ENCODE peak calls at places on chromosomes 11 and 22, in seven cellular contexts. I is IMR-90, U is trophoblast cell, T is mesenchymal stem cell, W is neuronal stem cell, P is mesendoderm, C is H1. O is an unnamed sample.

GRCh38 chr22:46471901-46472721 is 65.3 kb downstream of the CELSR1 start:
- DNase-seq in I (no peak), T (no peak), P (no peak), U (no peak), W (no peak), C (no peak), O (no peak)

GRCh38 chr11:80317612-80318011 is 876.8 kb upstream of the TENM4 start:
- DNase-seq in I (no peak), C (no peak), W (no peak), U (no peak), T (no peak), P (no peak), O (no peak)

GRCh38 chr22:38729946-38730345 is 24.2 kb downstream of the GTPBP1 start:
- DNase-seq in I (no peak), C (no peak), P (no peak), U (no peak), W (no peak), T (no peak), O (no peak)

GRCh38 chr22:38953577-38954413 is 3.6 kb upstream of the APOBEC3A start:
- DNase-seq in P (no peak), I (no peak), U (peak; percentile 59), C (no peak), T (peak; percentile 7), W (no peak), O (no peak)

GRCh38 chr11:69241844-69242582 is 51.9 kb upstream of the MYEOV start:
- DNase-seq in P (no peak), I (no peak), U (no peak), T (no peak), C (no peak), W (no peak), O (no peak)

GRCh38 chr11:101336858-101337257 is 207.2 kb upstream of the PGR start:
- DNase-seq in W (no peak), U (no peak), P (no peak), I (no peak), T (no peak), C (no peak), O (no peak)

GRCh38 chr11:126839496-126839895 is 161.1 kb downstream of the KIRREL3 start:
- DNase-seq in T (no peak), I (no peak), U (no peak), P (no peak), W (no peak), C (no peak), O (no peak)

GRCh38 chr22:28230682-28231081 is 311.6 kb upstream of the PITPNB start:
- DNase-seq in C (no peak), I (peak; percentile 18), P (no peak), W (no peak), U (no peak), T (no peak), O (no peak)

GRCh38 chr11:76654310-76654851 is 16.2 kb downstream of the LRRC32 start:
- DNase-seq in W (no peak), U (no peak), T (peak; percentile 85), C (no peak), P (peak; percentile 48), I (peak; percentile 97), O (peak; percentile 15)

GRCh38 chr11:59012106-59012941 is 73.0 kb downstream of the GLYATL1 start:
- DNase-seq in T (no peak), W (no peak), I (no peak), P (peak; percentile 0), C (no peak), U (no peak), O (no peak)
- H2BK120ac ChIP-seq in T (no peak overlapping the region), W (no peak overlapping the region), I (no peak overlapping the region), P (no peak overlapping the region), C (no peak overlapping the region), U (no peak overlapping the region), O (no peak overlapping the region)

GRCh38 chr11:121393855-121394254 is 58.3 kb upstream of the SORL1 start:
- DNase-seq in W (no peak), P (no peak), T (no peak), I (no peak), U (no peak), C (no peak), O (no peak)
- H2BK120ac ChIP-seq in W (no peak overlapping the region), P (no peak overlapping the region), T (no peak overlapping the region), I (no peak overlapping the region), U (no peak overlapping the region), C (no peak overlapping the region), O (no peak overlapping the region)

GRCh38 chr11:73430326-73430725 is 54.1 kb downstream of the RELT start:
- DNase-seq in U (no peak), W (no peak), P (peak; percentile 35), C (no peak), I (no peak), T (no peak), O (no peak)
- H2BK120ac ChIP-seq in U (no peak overlapping the region), W (no peak overlapping the region), P (no peak overlapping the region), C (no peak overlapping the region), I (no peak overlapping the region), T (no peak overlapping the region), O (no peak overlapping the region)

DNA sequence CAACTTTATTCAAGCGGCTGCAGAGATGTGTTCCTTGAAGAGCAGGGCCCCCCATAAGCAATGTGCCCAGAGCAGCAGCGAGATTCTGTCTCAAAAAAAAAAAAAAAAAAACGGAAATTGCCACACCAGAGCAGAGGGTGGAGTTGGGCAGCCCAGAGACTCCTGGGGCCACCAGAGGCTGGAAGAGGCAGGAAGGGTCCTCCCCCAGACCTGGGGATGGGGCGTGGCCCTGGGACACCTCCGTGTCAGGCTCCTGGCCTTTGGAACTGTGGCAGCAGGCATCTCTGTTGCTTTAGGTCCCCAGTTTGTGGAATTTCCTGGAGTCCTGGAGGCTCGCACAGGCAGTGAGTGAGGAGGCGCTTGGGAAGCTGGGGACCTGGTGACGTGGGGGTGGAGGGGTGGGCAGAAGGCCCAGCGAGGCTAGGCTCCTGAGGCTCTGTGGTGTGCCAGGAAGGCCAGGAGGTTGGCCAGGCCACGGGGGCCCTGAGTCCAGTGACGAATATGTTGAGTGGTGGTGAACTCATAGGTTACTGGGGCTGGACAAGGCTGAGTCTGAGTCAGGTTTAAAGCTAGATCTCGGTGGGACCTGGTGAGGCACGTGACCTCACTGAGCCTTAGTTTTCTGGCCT is 735.6 kb downstream of the BRD1 start:
- DNase-seq in I (no peak), P (peak; percentile 19), C (no peak), U (no peak), T (no peak), W (no peak), O (no peak)
- H2BK120ac ChIP-seq in I (no peak overlapping the region), P (no peak overlapping the region), C (no peak overlapping the region), U (no peak overlapping the region), T (no peak overlapping the region), W (no peak overlapping the region), O (no peak overlapping the region)

DNA sequence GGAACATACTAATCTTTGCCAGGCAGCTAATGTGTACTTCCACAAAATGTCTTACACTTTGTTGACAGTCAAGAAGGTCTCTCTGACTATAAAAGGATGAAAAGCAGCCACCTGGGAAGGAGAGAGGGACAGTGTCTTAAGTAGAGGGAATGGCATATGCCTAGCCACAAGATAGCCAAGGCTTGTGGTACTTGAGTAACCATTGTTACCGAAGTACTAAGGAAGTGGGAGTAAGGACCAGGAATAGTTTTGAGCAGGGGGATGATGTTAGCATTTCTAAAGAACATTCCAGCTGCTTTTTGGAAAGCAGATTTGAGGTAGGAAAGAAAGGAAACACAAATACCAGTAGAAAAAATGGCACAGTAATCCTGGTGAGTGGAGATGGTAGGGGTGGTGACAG is 3.4 kb downstream of the TMEM126A start:
- DNase-seq in W (no peak), I (no peak), T (no peak), C (no peak), U (no peak), P (no peak), O (no peak)
- H2BK120ac ChIP-seq in W (no peak overlapping the region), I (no peak overlapping the region), T (no peak overlapping the region), C (no peak overlapping the region), U (no peak overlapping the region), P (no peak overlapping the region), O (no peak overlapping the region)

GRCh38 chr11:7454854-7455253 is 30.5 kb upstream of the OLFML1 start:
- DNase-seq in W (no peak), U (no peak), I (no peak), T (no peak), P (no peak), C (no peak), O (no peak)
- H2BK120ac ChIP-seq in W (no peak overlapping the region), U (no peak overlapping the region), I (no peak overlapping the region), T (no peak overlapping the region), P (no peak overlapping the region), C (no peak overlapping the region), O (no peak overlapping the region)

GRCh38 chr22:48578138-48579034 is 1249.3 kb downstream of the BRD1 start:
- DNase-seq in I (no peak), T (no peak), C (no peak), W (no peak), P (no peak), U (no peak), O (no peak)

GRCh38 chr22:48579915-48580279 is 1247.8 kb downstream of the BRD1 start:
- DNase-seq in U (no peak), C (no peak), W (no peak), I (no peak), P (no peak), T (no peak), O (no peak)

GRCh38 chr22:48580481-48580970 is 1247.1 kb downstream of the BRD1 start:
- DNase-seq in U (no peak), T (no peak), W (no peak), I (no peak), C (no peak), P (no peak), O (no peak)

GRCh38 chr22:48577691-48578090 is 1250.0 kb downstream of the BRD1 start:
- DNase-seq in W (no peak), I (no peak), U (no peak), P (no peak), T (no peak), C (no peak), O (no peak)

GRCh38 chr22:48579035-48579914 is 1248.4 kb downstream of the BRD1 start:
- DNase-seq in I (no peak), P (no peak), U (no peak), T (no peak), W (peak; percentile 57), C (no peak), O (no peak)
- H2BK120ac ChIP-seq in I (no peak overlapping the region), P (no peak overlapping the region), U (no peak overlapping the region), T (no peak overlapping the region), W (no peak overlapping the region), C (no peak overlapping the region), O (no peak overlapping the region)

GRCh38 chr11:116786360-116786759 is 1.5 kb downstream of the ZPR1 start:
- DNase-seq in C (no peak), U (no peak), P (no peak), T (no peak), W (no peak), I (no peak), O (no peak)
- H2BK120ac ChIP-seq in C (no peak overlapping the region), U (no peak overlapping the region), P (no peak overlapping the region), T (no peak overlapping the region), W (no peak overlapping the region), I (no peak overlapping the region), O (no peak overlapping the region)

O was measured in H9.